ENCODE peak calls at places on chromosomes 1 and 21, in seven cellular contexts. V, K, J, L, W, O and Z are unnamed samples.
A peak's percentile ranks its signal among the peaks of the same experiment; 100 is the strongest.

GRCh38 chr1:87131809-87132663 is 196.6 kb upstream of the LMO4 start:
- DNase-seq in K (peak; percentile 85), J (peak; percentile 78), V (peak; percentile 85), O (peak; percentile 89), W (peak; percentile 48), L (peak; percentile 54), Z (peak; percentile 59)

GRCh38 chr1:227541796-227542152 is 21.6 kb upstream of the ZNF678 start:
- DNase-seq in O (no peak), W (no peak), L (no peak), K (no peak), V (no peak), J (no peak), Z (no peak)

GRCh38 chr21:46122758-46123683 is 25.1 kb downstream of the COL6A2 start:
- DNase-seq in W (no peak), V (no peak), L (peak; percentile 6), O (peak; percentile 14), J (no peak), K (no peak), Z (peak; percentile 11)

GRCh38 chr1:18111605-18112297 is 4.2 kb downstream of the IGSF21 start:
- DNase-seq in L (no peak), K (no peak), W (no peak), V (no peak), J (no peak), O (no peak), Z (no peak)

GRCh38 chr21:43297411-43297981 is 128.7 kb downstream of the CRYAA start:
- DNase-seq in W (no peak), K (no peak), O (peak; percentile 15), J (no peak), L (no peak), V (no peak), Z (no peak)

GRCh38 chr1:6880951-6881690 is 95.9 kb downstream of the CAMTA1 start:
- DNase-seq in J (no peak), W (no peak), L (no peak), V (no peak), O (no peak), K (no peak), Z (no peak)

GRCh38 chr1:53693361-53693760 is 45.6 kb downstream of the GLIS1 start:
- DNase-seq in W (no peak), K (no peak), O (no peak), J (no peak), V (no peak), L (no peak), Z (no peak)

GRCh38 chr21:20507783-20508182 is 490.4 kb upstream of the NCAM2 start:
- DNase-seq in L (no peak), W (no peak), J (no peak), K (no peak), O (no peak), V (no peak), Z (no peak)

GRCh38 chr1:171852273-171852672 is 11.0 kb downstream of the DNM3 start:
- DNase-seq in V (no peak), J (no peak), O (no peak), W (no peak), K (no peak), L (no peak), Z (no peak)

GRCh38 chr1:164801246-164801731 is 242.3 kb downstream of the PBX1 start:
- DNase-seq in W (no peak), J (peak; percentile 30), K (no peak), O (no peak), L (no peak), V (no peak), Z (no peak)

GRCh38 chr1:208252126-208252853 is 8.1 kb upstream of the PLXNA2 start:
- DNase-seq in L (no peak), O (peak; percentile 74), J (peak; percentile 67), V (peak; percentile 62), K (peak; percentile 38), W (no peak), Z (no peak)

GRCh38 chr21:14545906-14546480 is at the start of gene SAMSN1:
- DNase-seq in J (no peak), V (peak; percentile 69), K (peak; percentile 91), L (peak; percentile 20), O (no peak), W (no peak), Z (peak; percentile 89)

GRCh38 chr1:13930151-13930550 is 230.2 kb downstream of the PRDM2 start:
- DNase-seq in V (no peak), J (no peak), K (peak; percentile 49), L (no peak), W (no peak), O (no peak), Z (no peak)

GRCh38 chr1:228217551-228218344 is 9.9 kb downstream of the OBSCN start:
- DNase-seq in O (no peak), J (no peak), K (peak; percentile 41), V (no peak), W (no peak), L (no peak), Z (no peak)

GRCh38 chr1:202806845-202807366 is 1.3 kb downstream of the KDM5B start:
- DNase-seq in J (peak; percentile 20), W (peak; percentile 16), V (no peak), L (no peak), O (peak; percentile 32), K (peak; percentile 67), Z (no peak)

GRCh38 chr1:3777078-3777547 is 4.6 kb downstream of the SMIM1 start:
- DNase-seq in K (peak; percentile 25), L (no peak), V (no peak), O (no peak), J (no peak), W (no peak), Z (no peak)
- TF ChIP-seq POLR2A in K (peak; percentile 16), L (no peak), V (no peak), O (no peak), J (no peak), W (no peak), Z (no peak)

DNA sequence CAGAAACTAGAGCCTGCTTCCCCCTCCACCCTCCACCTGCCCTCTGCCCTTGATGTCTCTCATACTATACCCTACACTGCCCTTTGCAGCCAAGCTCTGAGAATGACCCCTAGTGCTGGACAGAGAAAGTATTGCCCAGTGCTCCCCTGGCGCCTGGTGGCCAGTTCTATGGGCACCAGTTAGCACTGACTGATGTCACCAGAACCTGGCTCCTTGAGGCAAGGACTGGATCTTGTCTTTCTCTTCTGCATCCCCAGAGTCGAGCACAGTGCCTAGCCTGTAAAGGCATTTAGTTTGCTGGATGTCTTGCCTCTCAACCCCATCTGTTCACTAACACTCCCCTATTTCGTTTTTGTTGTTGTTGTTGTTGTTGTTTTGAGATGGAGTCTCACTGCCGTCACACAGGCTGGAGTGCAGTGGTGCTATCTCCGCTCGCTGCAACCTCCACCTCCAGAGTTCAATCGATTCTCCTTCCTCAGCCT is 5.9 kb downstream of the PHLDA3 start:
- DNase-seq in L (peak; percentile 86), J (no peak), O (no peak), V (no peak), K (peak; percentile 19), W (no peak), Z (no peak)
- TF ChIP-seq CTCF in L (peak; percentile 63), J (no peak), O (no peak), V (no peak), K (peak; percentile 23), W (no peak), Z (no peak)

GRCh38 chr1:72986591-72987290 is 704.4 kb upstream of the NEGR1 start:
- DNase-seq in O (no peak), L (no peak), W (no peak), V (no peak), J (no peak), K (no peak), Z (no peak)
- H3K27ac ChIP-seq in O (no peak overlapping the region), L (no peak overlapping the region), W (no peak overlapping the region), V (no peak overlapping the region), J (no peak overlapping the region), K (no peak overlapping the region), Z (no peak overlapping the region)

GRCh38 chr1:66335859-66336640 is 197.9 kb upstream of the SGIP1 start:
- DNase-seq in W (peak; percentile 64), J (no peak), L (peak; percentile 93), V (peak; percentile 86), O (no peak), K (no peak), Z (peak; percentile 91)
- TF ChIP-seq POLR2A in W (peak; percentile 63), J (no peak), L (peak; percentile 69), V (no peak), O (no peak), K (no peak), Z (peak; percentile 67)

GRCh38 chr1:175434268-175434860 is 241.8 kb upstream of the KIAA0040 start:
- DNase-seq in W (no peak), J (peak; percentile 64), L (no peak), V (no peak), O (no peak), K (peak; percentile 70), Z (no peak)
- TF ChIP-seq CTCF in W (no peak), J (peak; percentile 77), L (no peak), V (peak; percentile 9), O (no peak), K (peak; percentile 97), Z (no peak)

GRCh38 chr1:43531453-43531905 is 796 bp downstream of the PTPRF start:
- DNase-seq in L (no peak), K (no peak), W (peak; percentile 62), O (no peak), V (no peak), J (peak; percentile 59), Z (peak; percentile 77)
- H3K27ac ChIP-seq in L (no peak overlapping the region), K (no peak overlapping the region), W (peak overlapping the region; percentile 92), O (peak overlapping the region; percentile 36), V (no peak overlapping the region), J (peak overlapping the region; percentile 79), Z (peak overlapping the region; percentile 62)